ENCODE peak calls at places on chromosomes 11 and 22, in four cellular contexts. P, R, L and H are unnamed samples. For H3K4me1, the result is how much of the 10 kb centered on the place peaks cover.

GRCh38 chr11:119974051-119974450 is 163.9 kb downstream of the TRIM29 start:
- DNase-seq in P (no peak), R (no peak), L (no peak), H (no peak)

GRCh38 chr11:19594326-19594725 is 118.3 kb upstream of the NAV2 start:
- DNase-seq in P (no peak), R (no peak), L (no peak), H (no peak)

GRCh38 chr22:45125198-45125597 is 38.5 kb upstream of the NUP50 start:
- DNase-seq in P (no peak), R (no peak), L (no peak), H (no peak)

GRCh38 chr11:11373934-11374333 is 20.9 kb upstream of the CSNK2A3 start:
- DNase-seq in P (no peak), R (no peak), L (no peak), H (no peak)

GRCh38 chr11:19345848-19346681 is 105.3 kb upstream of the E2F8 start:
- DNase-seq in P (no peak), R (no peak), L (peak), H (no peak)

GRCh38 chr11:73343076-73343833 is 32.9 kb upstream of the RELT start:
- DNase-seq in P (no peak), R (no peak), L (no peak), H (no peak)

GRCh38 chr11:118438314-118438931 is 2.1 kb downstream of the KMT2A start:
- DNase-seq in P (peak), R (peak), L (peak), H (peak)

GRCh38 chr11:124899376-124900145 is 1.9 kb upstream of the ROBO4 start:
- DNase-seq in P (no peak), R (no peak), L (no peak), H (no peak)

GRCh38 chr22:20457506-20458240 is 20.0 kb upstream of the SCARF2 start:
- DNase-seq in P (no peak), R (no peak), L (no peak), H (no peak)

GRCh38 chr11:40281055-40281580 is 1178.3 kb downstream of the LRRC4C start:
- DNase-seq in P (no peak), R (no peak), L (no peak), H (no peak)

GRCh38 chr11:120137187-120137610 is 714 bp downstream of the TRIM29 start:
- DNase-seq in P (no peak), R (peak), L (no peak), H (peak)

GRCh38 chr11:117966908-117967307 is 19.3 kb upstream of the IL10RA start:
- DNase-seq in P (no peak), R (no peak), L (no peak), H (peak)

GRCh38 chr11:63837027-63837688 is 1.8 kb upstream of the MARK2 start:
- DNase-seq in P (peak), R (peak), L (peak), H (peak)

GRCh38 chr11:125448136-125448535 is 47.9 kb downstream of the FEZ1 start:
- DNase-seq in P (no peak), R (no peak), L (no peak), H (no peak)

GRCh38 chr11:112785104-112785503 is 176.1 kb upstream of the NCAM1 start:
- DNase-seq in P (no peak), R (no peak), L (no peak), H (no peak)

GRCh38 chr11:99275521-99275920 is 254.8 kb downstream of the CNTN5 start:
- DNase-seq in P (no peak), R (no peak), L (no peak), H (no peak)

GRCh38 chr11:27875480-27876208 is 175.4 kb upstream of the BDNF start:
- DNase-seq in P (no peak), R (no peak), L (no peak), H (no peak)

GRCh38 chr11:65643971-65644370 is 6.1 kb downstream of the SIPA1 start:
- DNase-seq in P (no peak), R (no peak), L (no peak), H (no peak)

GRCh38 chr11:37087650-37088572 is 489.9 kb upstream of the RAG2 start:
- DNase-seq in P (no peak), R (no peak), L (no peak), H (no peak)

GRCh38 chr22:38271927-38272372 is 860 bp downstream of the TMEM184B start:
- DNase-seq in P (no peak), R (peak), L (no peak), H (peak)

GRCh38 chr11:16217631-16218030 is 138.7 kb downstream of the SOX6 start:
- DNase-seq in P (no peak), R (no peak), L (no peak), H (no peak)

GRCh38 chr22:43846966-43847365 is 15.3 kb downstream of the SULT4A1 start:
- DNase-seq in P (no peak), R (no peak), L (no peak), H (no peak)

GRCh38 chr11:112318193-112318592 is 57.5 kb upstream of the PLET1 start:
- DNase-seq in P (no peak), R (no peak), L (no peak), H (no peak)

DNA sequence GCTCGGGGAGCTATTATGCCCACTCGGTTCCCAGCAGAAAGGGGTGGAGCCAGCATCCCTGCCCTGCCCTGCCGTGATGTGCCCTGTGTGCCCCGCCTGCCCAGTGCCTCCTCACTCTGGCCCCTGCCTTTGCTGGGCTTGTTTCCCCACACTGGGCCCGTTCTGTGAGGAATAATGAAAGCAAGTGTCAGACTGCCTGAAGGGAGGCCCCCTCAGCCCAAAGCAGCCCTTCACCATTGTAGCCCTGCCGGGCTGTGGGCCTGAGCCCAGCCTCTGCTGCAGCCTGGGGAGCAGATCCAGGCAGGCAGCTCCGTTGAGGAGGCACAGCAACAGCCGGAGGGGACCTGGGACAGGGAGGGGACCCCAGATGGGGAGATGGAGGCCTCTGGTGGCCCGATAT is 20.2 kb upstream of the NEFH start:
- DNase-seq in P (no peak), R (no peak), L (no peak), H (no peak)
- TF ChIP-seq CTCF in P (no peak), R (no peak), L (no peak), H (no peak)

DNA sequence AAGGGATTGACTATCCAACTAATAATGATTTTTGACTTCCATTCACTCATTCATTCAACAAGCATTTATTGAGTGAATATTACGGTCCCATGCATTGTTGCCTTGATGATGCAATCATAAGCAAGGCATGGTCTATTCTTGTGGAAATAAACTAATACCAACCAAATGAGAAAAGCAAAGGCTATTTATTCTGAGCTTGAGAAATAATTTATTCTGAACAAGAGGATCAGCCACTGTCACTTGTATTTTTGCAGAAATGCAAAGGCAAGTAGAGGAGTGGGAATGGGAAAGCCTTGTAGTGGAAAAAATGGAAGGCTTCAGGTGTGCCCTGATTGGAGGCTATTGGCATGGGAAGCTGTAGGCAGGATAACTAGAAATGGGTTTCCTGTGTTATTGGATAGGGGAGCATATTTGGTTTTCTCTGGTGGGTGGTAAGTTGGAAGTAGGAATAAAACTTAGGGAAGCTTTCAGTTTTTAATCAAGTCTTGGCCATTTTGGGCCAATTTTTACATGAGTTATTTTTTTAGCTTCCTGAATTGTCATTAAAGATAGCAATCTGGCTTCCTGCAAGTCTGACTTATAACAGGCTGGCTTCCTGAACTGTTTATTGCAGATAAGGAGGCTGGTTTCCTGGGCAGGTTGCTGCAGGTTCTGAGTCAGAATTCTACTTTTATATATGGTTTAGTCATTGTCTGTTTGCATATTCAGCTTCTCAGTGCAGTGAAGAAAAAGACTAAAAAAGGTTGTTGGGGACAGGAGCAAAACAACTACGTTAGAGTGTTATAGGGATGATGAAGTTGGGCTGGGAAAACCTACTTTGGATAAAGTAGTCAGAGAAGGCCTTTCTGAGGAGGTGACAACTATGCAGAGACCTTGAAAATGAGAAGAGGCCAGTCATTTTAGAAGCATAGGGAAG is 106.7 kb downstream of the APIP start:
- DNase-seq in P (no peak), R (no peak), L (no peak), H (no peak)
- H3K4me1 ChIP-seq in P (under half), R (under half), L (under half), H (under half)

GRCh38 chr11:22331771-22332170 is 6.4 kb upstream of the SLC17A6 start:
- DNase-seq in P (no peak), R (no peak), L (no peak), H (no peak)
- TF ChIP-seq CTCF in P (no peak), R (no peak), L (no peak), H (no peak)

GRCh38 chr11:122717264-122717867 is 61.8 kb downstream of the UBASH3B start:
- DNase-seq in P (peak), R (peak), L (no peak), H (no peak)
- H3K4me1 ChIP-seq in P (half or more), R (under half), L (under half), H (under half)

DNA sequence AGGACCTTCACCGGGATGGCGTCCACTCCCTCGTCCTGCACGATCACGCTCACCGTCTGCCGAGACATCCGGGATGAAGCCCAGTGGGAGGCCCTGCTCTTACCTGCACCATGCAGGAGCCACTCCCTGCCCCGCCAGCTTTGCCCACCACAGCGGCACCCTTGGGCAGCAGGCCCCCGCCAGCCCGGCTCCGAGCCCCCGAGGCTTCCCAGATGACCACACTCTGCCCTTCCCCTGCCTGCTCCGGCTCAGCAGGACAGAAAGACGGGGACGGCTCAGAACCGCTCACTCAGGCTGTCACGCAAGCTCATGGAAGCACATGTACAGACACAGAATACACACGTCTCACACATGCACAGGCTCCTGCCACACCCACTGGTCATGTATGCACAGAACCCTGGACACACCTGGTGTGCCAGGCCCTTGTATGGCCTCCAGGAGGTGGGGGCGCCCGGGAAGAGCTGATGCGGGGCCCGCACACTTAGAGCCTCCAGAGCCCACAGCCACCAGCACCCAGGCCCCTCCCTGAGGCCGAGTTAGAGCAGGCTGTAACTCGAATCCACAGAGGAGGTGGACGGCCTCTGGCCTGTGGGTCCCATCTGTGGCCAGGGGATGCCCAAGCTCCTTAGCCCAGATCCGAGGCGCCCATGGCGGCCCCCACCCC is 8.9 kb upstream of the MAPK11 start:
- DNase-seq in P (no peak), R (no peak), L (no peak), H (no peak)
- TF ChIP-seq CTCF in P (no peak), R (no peak), L (no peak), H (no peak)

DNA sequence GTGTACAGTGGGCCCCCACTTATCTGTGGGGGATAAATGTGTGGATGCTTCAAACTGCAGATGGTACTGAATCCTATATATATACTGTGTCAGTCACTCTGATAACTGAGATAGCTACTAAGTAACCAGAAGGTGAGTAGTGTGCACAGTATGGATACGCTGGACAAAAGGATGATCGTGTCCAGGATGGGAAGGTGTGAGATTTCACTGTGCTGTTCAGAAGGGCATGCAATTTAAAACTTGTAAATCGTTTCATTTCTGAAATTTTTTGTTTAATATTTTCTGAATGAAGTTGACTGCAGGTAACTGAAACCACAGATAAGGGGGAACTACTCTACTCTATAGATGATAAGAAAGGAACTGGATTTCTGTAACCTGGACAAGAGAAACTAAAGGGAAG is 52.1 kb upstream of the SESN3 start:
- DNase-seq in P (no peak), R (no peak), L (no peak), H (no peak)
- H3K4me1 ChIP-seq in P (under half), R (under half), L (under half), H (under half)

DNA sequence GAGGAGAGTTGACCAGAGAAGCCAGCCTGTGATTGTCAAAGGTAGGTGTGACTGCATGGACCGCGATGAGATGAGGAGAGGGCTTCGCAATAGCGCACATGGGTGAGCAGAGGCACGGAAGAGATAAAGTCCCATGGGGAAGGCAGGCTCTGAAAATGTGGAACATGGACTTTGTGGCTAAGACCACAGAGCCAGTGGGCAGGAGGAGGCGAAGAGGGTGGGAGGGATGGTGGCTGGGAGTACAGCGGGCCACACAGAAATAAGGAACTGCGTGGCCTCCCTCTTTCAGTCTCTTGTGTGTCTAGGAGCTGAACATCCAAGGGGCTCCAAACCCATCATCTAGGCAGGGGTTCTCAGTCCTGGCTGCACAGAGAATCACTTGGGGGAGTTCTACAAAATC is 98.6 kb downstream of the TENM4 start:
- DNase-seq in P (no peak), R (no peak), L (no peak), H (no peak)
- TF ChIP-seq CTCF in P (no peak), R (no peak), L (no peak), H (no peak)

GRCh38 chr11:100810666-100811065 is 123.6 kb downstream of the ARHGAP42 start:
- DNase-seq in P (no peak), R (no peak), L (no peak), H (no peak)

GRCh38 chr11:100808904-100809491 is 121.9 kb downstream of the ARHGAP42 start:
- DNase-seq in P (no peak), R (no peak), L (no peak), H (no peak)

GRCh38 chr11:100815787-100816330 is 128.8 kb downstream of the ARHGAP42 start:
- DNase-seq in P (no peak), R (no peak), L (no peak), H (no peak)

GRCh38 chr11:100810146-100810545 is 123.1 kb downstream of the ARHGAP42 start:
- DNase-seq in P (no peak), R (no peak), L (no peak), H (no peak)

DNA sequence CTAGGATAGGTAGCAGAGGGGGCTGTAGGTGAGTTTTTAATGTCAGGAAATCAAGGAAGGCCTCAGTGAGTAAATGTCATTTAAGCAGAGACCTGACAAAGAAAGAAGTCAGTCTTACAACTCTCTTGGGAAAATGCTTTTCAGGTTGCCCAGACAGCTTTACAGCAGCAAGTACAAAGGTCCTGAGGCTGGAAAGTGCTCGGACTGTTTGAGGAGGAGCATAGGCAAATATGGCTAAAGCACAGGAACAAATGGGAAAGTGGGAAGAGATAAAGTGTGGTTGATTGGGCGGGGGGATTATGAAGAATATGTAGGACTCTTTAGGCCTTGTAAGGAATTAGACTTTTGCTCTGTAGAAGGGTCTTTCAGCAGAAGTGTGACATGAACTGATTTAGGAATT is 125.4 kb downstream of the ARHGAP42 start:
- DNase-seq in P (no peak), R (no peak), L (no peak), H (no peak)
- H3K4me1 ChIP-seq in P (under half), R (under half), L (under half), H (under half)

GRCh38 chr11:114432893-114433292 is 6.4 kb upstream of the REXO2 start:
- DNase-seq in P (no peak), R (no peak), L (no peak), H (no peak)

GRCh38 chr11:114430290-114430689 is 9.0 kb upstream of the REXO2 start:
- DNase-seq in P (no peak), R (no peak), L (no peak), H (no peak)

GRCh38 chr11:114438303-114438702 is 964 bp upstream of the REXO2 start:
- DNase-seq in P (no peak), R (no peak), L (no peak), H (no peak)

GRCh38 chr11:114433376-114433775 is 5.9 kb upstream of the REXO2 start:
- DNase-seq in P (no peak), R (no peak), L (no peak), H (no peak)
- TF ChIP-seq CTCF in P (no peak), R (no peak), L (no peak), H (no peak)

DNA sequence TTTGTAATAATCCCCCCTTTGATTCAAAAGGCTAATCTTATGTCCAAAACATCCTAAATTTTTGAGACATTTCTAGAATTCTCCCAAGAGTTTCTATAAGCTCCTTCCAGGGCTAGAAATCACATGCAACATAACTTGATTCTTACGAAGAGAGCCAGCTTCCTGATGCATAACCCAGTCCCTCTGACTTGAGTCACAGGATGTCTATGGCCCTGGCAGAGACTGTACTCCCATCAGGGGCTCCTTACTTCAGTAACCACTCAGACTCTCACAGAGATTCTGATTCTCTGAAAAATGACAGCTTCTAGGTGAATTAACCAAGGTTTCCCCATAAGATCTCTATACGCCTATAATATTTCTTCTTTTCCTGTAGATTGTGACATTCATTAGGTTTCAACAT is 112.7 kb downstream of the SLC36A4 start:
- DNase-seq in P (no peak), R (no peak), L (no peak), H (no peak)
- H3K4me1 ChIP-seq in P (under half), R (under half), L (under half), H (under half)